ENCODE peak calls at places on chromosomes 2 and 18, in four cellular contexts. One of them, this sample, is unnamed.

GRCh38 chr2:58101500-58101899 is 54.9 kb downstream of the VRK2 start:
- DNase-seq in HCT116: no peak
- DNase-seq in K562: no peak
- DNase-seq in HepG2: no peak
- DNase-seq in this sample: no peak

GRCh38 chr2:156585457-156585856 is 149.3 kb downstream of the GPD2 start:
- DNase-seq in HCT116: no peak
- DNase-seq in K562: no peak
- DNase-seq in HepG2: no peak
- DNase-seq in this sample: no peak

GRCh38 chr2:144570566-144570965 is 50.6 kb upstream of the ZEB2 start:
- DNase-seq in HepG2: no peak
- DNase-seq in K562: no peak
- DNase-seq in HCT116: no peak
- DNase-seq in this sample: no peak

GRCh38 chr18:31101148-31102019 is 837 bp downstream of the DSC2 start:
- DNase-seq in HCT116: no peak
- DNase-seq in K562: peak; percentile 80
- DNase-seq in HepG2: peak; percentile 37
- DNase-seq in this sample: no peak

GRCh38 chr2:163613155-163613554 is 122.7 kb downstream of the FIGN start:
- DNase-seq in K562: no peak
- DNase-seq in HCT116: no peak
- DNase-seq in HepG2: no peak
- DNase-seq in this sample: no peak

GRCh38 chr2:54657664-54658083 is 65.8 kb upstream of the EML6 start:
- DNase-seq in HCT116: peak; percentile 23
- DNase-seq in HepG2: peak; percentile 62
- DNase-seq in K562: peak; percentile 47
- DNase-seq in this sample: peak; percentile 8

GRCh38 chr2:85259101-85259590 is 68.6 kb downstream of the TGOLN2 start:
- DNase-seq in HCT116: no peak
- DNase-seq in K562: no peak
- DNase-seq in HepG2: no peak
- DNase-seq in this sample: no peak

GRCh38 chr2:152560163-152560562 is 157.1 kb downstream of the PRPF40A start:
- DNase-seq in HCT116: no peak
- DNase-seq in K562: no peak
- DNase-seq in HepG2: no peak
- DNase-seq in this sample: no peak

GRCh38 chr2:105744091-105744908 is 412 bp upstream of the NCK2 start:
- DNase-seq in HepG2: peak; percentile 19
- DNase-seq in K562: peak; percentile 85
- DNase-seq in HCT116: no peak
- DNase-seq in this sample: no peak

GRCh38 chr2:180017764-180018163 is 10.7 kb upstream of the CWC22 start:
- DNase-seq in HCT116: no peak
- DNase-seq in HepG2: no peak
- DNase-seq in K562: no peak
- DNase-seq in this sample: no peak

GRCh38 chr2:71223767-71224333 is 3.1 kb downstream of the PAIP2B start:
- DNase-seq in HepG2: peak; percentile 52
- DNase-seq in HCT116: peak; percentile 47
- DNase-seq in K562: peak; percentile 29
- DNase-seq in this sample: peak; percentile 24

GRCh38 chr2:100184055-100184737 is 41.8 kb upstream of the AFF3 start:
- DNase-seq in HCT116: no peak
- DNase-seq in K562: no peak
- DNase-seq in HepG2: no peak
- DNase-seq in this sample: no peak

GRCh38 chr2:79040967-79041582 is 15.6 kb downstream of the REG3G start:
- DNase-seq in HCT116: no peak
- DNase-seq in K562: peak; percentile 7
- DNase-seq in HepG2: peak; percentile 15
- DNase-seq in this sample: no peak

GRCh38 chr2:190359896-190360376 is 16.5 kb downstream of the INPP1 start:
- DNase-seq in HCT116: no peak
- DNase-seq in K562: no peak
- DNase-seq in HepG2: peak; percentile 51
- DNase-seq in this sample: no peak

GRCh38 chr2:109218087-109218791 is 89.2 kb downstream of the SH3RF3 start:
- DNase-seq in HepG2: peak; percentile 78
- DNase-seq in HCT116: no peak
- DNase-seq in K562: no peak
- DNase-seq in this sample: no peak

GRCh38 chr2:86195055-86195807 is at the start of gene IMMT:
- DNase-seq in HepG2: peak; percentile 97
- DNase-seq in K562: peak; percentile 94
- DNase-seq in HCT116: peak; percentile 91
- DNase-seq in this sample: peak; percentile 97

GRCh38 chr2:218482651-218483050 is 63.7 kb downstream of the VIL1 start:
- DNase-seq in HCT116: no peak
- DNase-seq in HepG2: no peak
- DNase-seq in K562: no peak
- DNase-seq in this sample: no peak

GRCh38 chr2:96159084-96159830 is 14.0 kb upstream of the DUSP2 start:
- DNase-seq in K562: no peak
- DNase-seq in HCT116: no peak
- DNase-seq in HepG2: no peak
- DNase-seq in this sample: no peak

GRCh38 chr2:181072486-181072885 is 92.1 kb downstream of the UBE2E3 start:
- DNase-seq in HepG2: no peak
- DNase-seq in K562: no peak
- DNase-seq in HCT116: no peak
- DNase-seq in this sample: no peak

GRCh38 chr2:85712849-85713612 is 18.9 kb downstream of the GNLY start:
- DNase-seq in K562: no peak
- DNase-seq in HCT116: no peak
- DNase-seq in HepG2: no peak
- DNase-seq in this sample: no peak

GRCh38 chr18:80210312-80211083 is 36.8 kb downstream of the PARD6G start:
- DNase-seq in HepG2: peak; percentile 54
- DNase-seq in K562: no peak
- DNase-seq in HCT116: no peak
- DNase-seq in this sample: no peak

GRCh38 chr2:203685789-203686433 is 20.5 kb upstream of the CD28 start:
- DNase-seq in K562: no peak
- DNase-seq in HepG2: no peak
- DNase-seq in HCT116: no peak
- DNase-seq in this sample: no peak

GRCh38 chr2:1609706-1610485 is 134.4 kb downstream of the PXDN start:
- DNase-seq in K562: no peak
- DNase-seq in HepG2: no peak
- DNase-seq in HCT116: no peak
- DNase-seq in this sample: no peak

GRCh38 chr2:154713605-154714004 is 15.1 kb downstream of the KCNJ3 start:
- DNase-seq in HCT116: no peak
- DNase-seq in HepG2: no peak
- DNase-seq in K562: no peak
- DNase-seq in this sample: no peak

GRCh38 chr18:39681061-39681460 is 2115.5 kb upstream of the CELF4 start:
- DNase-seq in HepG2: no peak
- DNase-seq in HCT116: no peak
- DNase-seq in K562: no peak
- DNase-seq in this sample: no peak

GRCh38 chr2:242047963-242048362 is 178.4 kb downstream of the RTP5 start:
- DNase-seq in HCT116: no peak
- DNase-seq in HepG2: no peak
- DNase-seq in K562: no peak
- DNase-seq in this sample: no peak

GRCh38 chr2:46943881-46944798 is 28.5 kb upstream of the MCFD2 start:
- DNase-seq in K562: no peak
- DNase-seq in HCT116: no peak
- DNase-seq in HepG2: no peak
- DNase-seq in this sample: no peak

GRCh38 chr2:47251404-47251675 is 96.2 kb upstream of the STPG4 start:
- DNase-seq in K562: no peak
- DNase-seq in HCT116: no peak
- DNase-seq in HepG2: no peak
- DNase-seq in this sample: no peak

GRCh38 chr2:216583157-216583556 is 50.1 kb upstream of the IGFBP2 start:
- DNase-seq in HepG2: no peak
- DNase-seq in HCT116: no peak
- DNase-seq in K562: no peak
- DNase-seq in this sample: no peak

GRCh38 chr2:63698825-63699548 is 110.2 kb downstream of the MDH1 start:
- DNase-seq in K562: peak; percentile 30
- DNase-seq in HCT116: peak; percentile 76
- DNase-seq in HepG2: peak; percentile 72
- DNase-seq in this sample: peak; percentile 65

GRCh38 chr2:227503433-227504406 is 31.8 kb downstream of the AGFG1 start:
- DNase-seq in HCT116: peak; percentile 84
- DNase-seq in HepG2: peak; percentile 50
- DNase-seq in K562: peak; percentile 69
- DNase-seq in this sample: peak; percentile 39

GRCh38 chr2:174337337-174338154 is 2.8 kb downstream of the SP9 start:
- DNase-seq in HCT116: no peak
- DNase-seq in K562: peak; percentile 66
- DNase-seq in HepG2: no peak
- DNase-seq in this sample: no peak

GRCh38 chr2:128573116-128573515 is 254.4 kb upstream of the HS6ST1 start:
- DNase-seq in HepG2: no peak
- DNase-seq in K562: no peak
- DNase-seq in HCT116: no peak
- DNase-seq in this sample: no peak

GRCh38 chr2:84940088-84940470 is 30.9 kb upstream of the KCMF1 start:
- DNase-seq in HepG2: no peak
- DNase-seq in HCT116: no peak
- DNase-seq in K562: no peak
- DNase-seq in this sample: no peak

GRCh38 chr2:45256867-45257641 is 247.8 kb upstream of the SIX2 start:
- DNase-seq in K562: no peak
- DNase-seq in HepG2: peak; percentile 75
- DNase-seq in HCT116: no peak
- DNase-seq in this sample: no peak

GRCh38 chr2:29689666-29690065 is 231.7 kb downstream of the ALK start:
- DNase-seq in HCT116: no peak
- DNase-seq in HepG2: no peak
- DNase-seq in K562: no peak
- DNase-seq in this sample: no peak

GRCh38 chr2:60440761-60441160 is 112.7 kb downstream of the BCL11A start:
- DNase-seq in K562: no peak
- DNase-seq in HepG2: no peak
- DNase-seq in HCT116: no peak
- DNase-seq in this sample: no peak
- TF ChIP-seq TCF7L2 in K562: no peak
- TF ChIP-seq TCF7L2 in HepG2: no peak
- TF ChIP-seq TCF7L2 in HCT116: no peak
- TF ChIP-seq TCF7L2 in this sample: no peak

GRCh38 chr2:235008584-235009044 is 56.8 kb downstream of the SH3BP4 start:
- DNase-seq in HepG2: peak; percentile 55
- DNase-seq in HCT116: peak; percentile 69
- DNase-seq in K562: no peak
- DNase-seq in this sample: no peak
- H3K4me1 ChIP-seq in HepG2: peaks cover 55% of the 10 kb centered on the region
- H3K4me1 ChIP-seq in HCT116: peaks cover 63% of the 10 kb centered on the region
- H3K4me1 ChIP-seq in K562: no peaks in the 10 kb centered on the region
- H3K4me1 ChIP-seq in this sample: peaks cover 68% of the 10 kb centered on the region

DNA sequence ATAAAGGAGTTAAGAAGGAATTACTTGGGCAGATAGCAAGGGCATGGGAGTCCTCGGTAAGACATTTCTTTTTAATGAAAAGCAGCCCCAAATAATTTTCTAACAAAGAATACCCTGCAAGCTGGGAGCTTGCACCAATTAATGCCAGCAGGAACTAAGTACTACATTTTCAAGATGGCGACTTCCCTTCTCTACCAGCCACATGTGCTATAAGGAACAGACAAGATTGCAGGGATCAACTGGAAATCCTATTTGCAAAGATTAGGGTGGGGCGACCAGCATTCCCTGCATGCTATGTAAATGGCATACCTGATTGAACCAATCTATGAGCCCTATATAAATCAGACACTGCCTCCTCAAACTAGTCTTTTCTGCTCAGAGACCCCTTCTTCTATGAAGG is 827.5 kb downstream of the ADCYAP1 start:
- DNase-seq in K562: no peak
- DNase-seq in HCT116: no peak
- DNase-seq in HepG2: no peak
- DNase-seq in this sample: no peak
- TF ChIP-seq TCF7L2 in K562: no peak
- TF ChIP-seq TCF7L2 in HCT116: no peak
- TF ChIP-seq TCF7L2 in HepG2: no peak
- TF ChIP-seq TCF7L2 in this sample: no peak

GRCh38 chr2:27721884-27722485 is 49.5 kb upstream of the MRPL33 start:
- DNase-seq in HepG2: no peak
- DNase-seq in K562: no peak
- DNase-seq in HCT116: no peak
- DNase-seq in this sample: no peak

GRCh38 chr2:27717070-27717453 is 53.4 kb downstream of the SLC4A1AP start:
- DNase-seq in HCT116: no peak
- DNase-seq in HepG2: no peak
- DNase-seq in K562: no peak
- DNase-seq in this sample: no peak

GRCh38 chr2:27723372-27724144 is 48.0 kb upstream of the MRPL33 start:
- DNase-seq in K562: peak; percentile 67
- DNase-seq in HCT116: peak; percentile 62
- DNase-seq in HepG2: peak; percentile 75
- DNase-seq in this sample: no peak

GRCh38 chr2:27721335-27721734 is 50.2 kb upstream of the MRPL33 start:
- DNase-seq in K562: no peak
- DNase-seq in HCT116: peak; percentile 84
- DNase-seq in HepG2: peak; percentile 59
- DNase-seq in this sample: no peak

DNA sequence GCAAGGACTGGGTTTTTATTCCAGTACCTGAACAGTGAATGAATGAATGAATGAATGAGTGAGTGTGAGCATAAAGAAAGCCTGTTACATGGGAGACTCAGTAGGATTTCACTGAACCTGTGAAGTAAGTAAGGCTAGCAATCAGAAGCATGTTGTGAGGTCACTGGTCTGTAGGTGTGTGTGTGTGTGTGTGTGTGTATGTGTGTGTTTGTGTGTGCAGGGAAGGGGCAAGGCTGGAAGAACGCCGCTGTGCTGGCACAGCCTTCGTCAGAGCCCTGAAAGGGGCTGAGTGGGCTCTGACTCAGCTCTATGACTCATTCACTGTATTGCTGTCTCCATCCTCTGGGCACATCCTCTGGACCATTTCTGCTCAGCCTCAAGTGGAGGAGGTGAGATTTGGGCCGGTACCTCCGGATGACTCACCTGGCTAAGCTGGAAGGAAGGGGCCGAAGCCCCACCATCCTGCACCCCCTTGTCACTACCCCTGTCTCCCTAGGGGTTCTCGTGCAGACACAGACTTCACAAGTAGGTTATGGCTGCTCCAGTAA is 51.4 kb upstream of the MRPL33 start:
- DNase-seq in K562: peak; percentile 40
- DNase-seq in HCT116: peak; percentile 89
- DNase-seq in HepG2: peak; percentile 54
- DNase-seq in this sample: peak; percentile 97
- H3K4me1 ChIP-seq in K562: no peaks in the 10 kb centered on the region
- H3K4me1 ChIP-seq in HCT116: peaks cover 73% of the 10 kb centered on the region
- H3K4me1 ChIP-seq in HepG2: peaks cover 59% of the 10 kb centered on the region
- H3K4me1 ChIP-seq in this sample: peaks cover 19% of the 10 kb centered on the region

This sample was measured in Panc1.